ENCODE peak calls at places on chromosomes 5 and 9, in eight cellular contexts. O, J, V, H, I, Y, U and M are unnamed samples.

GRCh38 chr9:114805670-114806551 is at the start of gene TNFSF15:
- DNase-seq in O (peak), J (no peak), V (peak), H (peak), I (no peak), Y (no peak), U (peak), M (no peak)

GRCh38 chr5:29796018-29796417 is 1397.5 kb upstream of the CDH6 start:
- DNase-seq in O (no peak), J (no peak), V (no peak), H (no peak), I (no peak), Y (no peak), U (no peak), M (no peak)

GRCh38 chr5:1511651-1512540 is 11.9 kb downstream of the LPCAT1 start:
- DNase-seq in O (peak), J (peak), V (peak), H (peak), I (peak), Y (no peak), U (peak), M (peak)

GRCh38 chr5:177611446-177612214 is 11.7 kb downstream of the B4GALT7 start:
- DNase-seq in O (no peak), J (no peak), V (no peak), H (no peak), I (no peak), Y (no peak), U (no peak), M (no peak)

GRCh38 chr9:131270171-131271015 is 5.9 kb downstream of the FAM78A start:
- DNase-seq in O (peak), J (peak), V (no peak), H (no peak), I (no peak), Y (no peak), U (peak), M (no peak)

GRCh38 chr9:35643046-35643445 is 7.7 kb downstream of the SIT1 start:
- DNase-seq in O (no peak), J (peak), V (no peak), H (no peak), I (no peak), Y (no peak), U (no peak), M (no peak)

GRCh38 chr9:84278131-84278530 is 62.4 kb downstream of the SLC28A3 start:
- DNase-seq in O (no peak), J (no peak), V (no peak), H (no peak), I (peak), Y (no peak), U (no peak), M (peak)

GRCh38 chr5:135207866-135208265 is 173.8 kb upstream of the PITX1 start:
- DNase-seq in O (no peak), J (peak), V (no peak), H (peak), I (no peak), Y (no peak), U (peak), M (no peak)

GRCh38 chr5:111743521-111743920 is 13.5 kb downstream of the NREP start:
- DNase-seq in O (no peak), J (no peak), V (no peak), H (no peak), I (peak), Y (no peak), U (no peak), M (peak)

GRCh38 chr5:100502684-100503083 is 32.5 kb upstream of the FAM174A start:
- DNase-seq in O (no peak), J (no peak), V (no peak), H (no peak), I (no peak), Y (no peak), U (no peak), M (no peak)

GRCh38 chr9:130768265-130768664 is 66.8 kb upstream of the ABL1 start:
- DNase-seq in O (no peak), J (no peak), V (no peak), H (no peak), I (peak), Y (no peak), U (no peak), M (no peak)

GRCh38 chr9:126756876-126757415 is 47.9 kb upstream of the ZBTB43 start:
- DNase-seq in O (no peak), J (peak), V (no peak), H (no peak), I (no peak), Y (no peak), U (no peak), M (no peak)

GRCh38 chr9:18861599-18862546 is 171.1 kb downstream of the SAXO1 start:
- DNase-seq in O (peak), J (no peak), V (peak), H (no peak), I (peak), Y (no peak), U (no peak), M (peak)

GRCh38 chr5:139579-140442 is 47.8 kb downstream of the PLEKHG4B start:
- DNase-seq in O (no peak), J (peak), V (no peak), H (no peak), I (no peak), Y (no peak), U (no peak), M (no peak)

GRCh38 chr5:132770476-132771159 is 6.4 kb downstream of the SEPTIN8 start:
- DNase-seq in O (peak), J (peak), V (no peak), H (no peak), I (peak), Y (no peak), U (no peak), M (peak)

GRCh38 chr9:93108301-93109041 is 12.5 kb downstream of the CARD19 start:
- DNase-seq in O (peak), J (peak), V (no peak), H (no peak), I (no peak), Y (no peak), U (peak), M (no peak)

GRCh38 chr9:37994639-37995347 is 74.2 kb downstream of the SHB start:
- DNase-seq in O (peak), J (peak), V (peak), H (peak), I (peak), Y (peak), U (peak), M (no peak)
- H3K4me3 ChIP-seq in O (peak), J (no peak), V (peak), H (peak), I (peak), Y (no peak), U (no peak), M (no peak)

GRCh38 chr5:172943906-172944305 is 15.3 kb upstream of the RPL26L1 start:
- DNase-seq in O (no peak), J (no peak), V (no peak), H (no peak), I (no peak), Y (no peak), U (peak), M (no peak)

GRCh38 chr5:172945151-172945550 is 14.1 kb upstream of the RPL26L1 start:
- DNase-seq in O (peak), J (no peak), V (no peak), H (no peak), I (no peak), Y (no peak), U (no peak), M (no peak)

GRCh38 chr5:172943283-172943841 is 15.9 kb upstream of the RPL26L1 start:
- DNase-seq in O (no peak), J (no peak), V (peak), H (no peak), I (peak), Y (no peak), U (peak), M (peak)

GRCh38 chr5:172944741-172945140 is 14.5 kb upstream of the RPL26L1 start:
- DNase-seq in O (no peak), J (no peak), V (no peak), H (no peak), I (no peak), Y (no peak), U (no peak), M (peak)

DNA sequence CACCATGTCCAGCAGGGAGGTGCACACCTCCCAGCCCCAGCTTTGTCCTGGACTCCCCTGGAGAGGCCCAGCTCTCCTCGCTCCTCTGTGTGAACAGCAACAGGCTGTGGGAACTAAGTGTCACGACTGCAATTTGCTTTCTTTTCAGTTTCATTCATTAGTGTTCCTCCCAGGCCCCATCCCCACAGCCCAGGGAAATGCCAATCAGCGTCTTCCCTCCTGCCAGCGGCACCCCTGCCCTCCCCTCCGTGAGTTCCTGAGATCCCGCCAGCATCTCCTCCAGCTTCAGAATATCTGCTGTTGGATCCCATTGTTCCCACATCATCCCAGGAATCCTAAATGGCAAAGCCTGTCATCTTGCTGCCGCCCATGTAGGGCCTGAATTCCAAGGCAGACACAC is 13.1 kb upstream of the RPL26L1 start:
- DNase-seq in O (no peak), J (no peak), V (no peak), H (no peak), I (no peak), Y (no peak), U (peak), M (no peak)
- TF ChIP-seq CTCF in O (no peak), J (no peak), V (no peak), H (no peak), I (no peak), Y (no peak), U (no peak), M (no peak)

GRCh38 chr5:72467421-72467820 is 39.8 kb downstream of the ZNF366 start:
- DNase-seq in O (no peak), J (no peak), V (no peak), H (no peak), I (no peak), Y (no peak), U (no peak), M (no peak)

GRCh38 chr5:72470817-72471216 is 36.4 kb downstream of the ZNF366 start:
- DNase-seq in O (no peak), J (no peak), V (no peak), H (no peak), I (peak), Y (peak), U (no peak), M (peak)

GRCh38 chr5:72465601-72466563 is 41.3 kb downstream of the ZNF366 start:
- DNase-seq in O (no peak), J (no peak), V (peak), H (no peak), I (peak), Y (no peak), U (no peak), M (peak)

GRCh38 chr5:72468606-72469005 is 38.6 kb downstream of the ZNF366 start:
- DNase-seq in O (no peak), J (no peak), V (no peak), H (no peak), I (no peak), Y (no peak), U (no peak), M (peak)

GRCh38 chr5:72467987-72468386 is 39.2 kb downstream of the ZNF366 start:
- DNase-seq in O (no peak), J (no peak), V (peak), H (no peak), I (peak), Y (peak), U (no peak), M (peak)
- H3K4me3 ChIP-seq in O (no peak), J (no peak), V (no peak), H (no peak), I (no peak), Y (no peak), U (no peak), M (no peak)

GRCh38 chr9:133769511-133770075 is 31.4 kb upstream of the SARDH start:
- DNase-seq in O (peak), J (peak), V (no peak), H (peak), I (no peak), Y (no peak), U (peak), M (no peak)

GRCh38 chr9:133768371-133768858 is 30.3 kb upstream of the SARDH start:
- DNase-seq in O (peak), J (peak), V (no peak), H (peak), I (no peak), Y (no peak), U (peak), M (no peak)

GRCh38 chr9:133770076-133770777 is 32.1 kb upstream of the SARDH start:
- DNase-seq in O (peak), J (peak), V (no peak), H (peak), I (no peak), Y (no peak), U (peak), M (no peak)

GRCh38 chr9:133767625-133768024 is 29.5 kb upstream of the SARDH start:
- DNase-seq in O (peak), J (peak), V (no peak), H (peak), I (no peak), Y (no peak), U (no peak), M (no peak)

DNA sequence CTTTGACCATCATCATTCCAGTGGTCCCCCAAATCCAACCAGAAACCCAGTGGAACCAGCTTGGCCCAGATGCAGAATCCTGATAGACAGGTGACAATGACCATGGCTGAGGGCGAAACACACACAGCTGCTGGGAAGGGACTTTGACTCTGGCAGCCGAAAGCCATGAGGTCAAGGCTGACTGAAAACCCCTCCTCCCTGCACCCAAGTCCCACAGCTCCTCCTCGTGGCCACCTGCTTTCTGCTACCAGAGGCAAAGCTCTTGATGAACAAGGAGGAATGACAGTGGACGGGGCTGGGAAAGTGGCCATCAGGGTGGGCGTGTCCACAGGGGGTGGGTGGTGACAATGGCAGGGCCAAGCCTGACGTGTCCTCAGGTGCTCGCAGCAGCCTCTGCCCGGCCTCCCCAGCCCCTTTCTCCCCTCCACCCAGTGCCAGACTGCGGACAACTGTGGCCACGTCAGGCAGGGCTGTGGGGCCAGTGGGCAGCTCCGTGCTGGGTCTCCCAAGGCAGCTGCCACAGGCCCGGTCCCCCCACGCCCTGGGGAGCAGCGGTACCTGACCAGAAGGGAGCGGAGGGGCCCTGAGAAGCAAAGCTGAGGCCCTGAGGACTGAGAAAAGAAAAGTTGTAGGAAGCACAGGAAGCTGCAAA is 30.8 kb upstream of the SARDH start:
- DNase-seq in O (peak), J (peak), V (no peak), H (peak), I (no peak), Y (no peak), U (peak), M (no peak)
- TF ChIP-seq CTCF in O (no peak), J (peak), V (no peak), H (peak), I (no peak), Y (no peak), U (no peak), M (no peak)

GRCh38 chr5:150601774-150602345 is 38.6 kb upstream of the SYNPO start:
- DNase-seq in O (no peak), J (no peak), V (no peak), H (no peak), I (no peak), Y (no peak), U (no peak), M (no peak)

GRCh38 chr5:150603052-150603451 is 37.4 kb upstream of the SYNPO start:
- DNase-seq in O (no peak), J (no peak), V (no peak), H (no peak), I (no peak), Y (no peak), U (no peak), M (no peak)

GRCh38 chr5:150599917-150600511 is 40.4 kb upstream of the SYNPO start:
- DNase-seq in O (peak), J (peak), V (peak), H (no peak), I (peak), Y (peak), U (peak), M (peak)

GRCh38 chr5:150599281-150599680 is 41.2 kb upstream of the SYNPO start:
- DNase-seq in O (no peak), J (no peak), V (no peak), H (no peak), I (no peak), Y (no peak), U (no peak), M (no peak)

GRCh38 chr5:150600951-150601773 is 39.3 kb upstream of the SYNPO start:
- DNase-seq in O (no peak), J (no peak), V (no peak), H (no peak), I (peak), Y (no peak), U (no peak), M (no peak)
- H3K4me3 ChIP-seq in O (peak), J (no peak), V (no peak), H (no peak), I (no peak), Y (peak), U (no peak), M (no peak)

DNA sequence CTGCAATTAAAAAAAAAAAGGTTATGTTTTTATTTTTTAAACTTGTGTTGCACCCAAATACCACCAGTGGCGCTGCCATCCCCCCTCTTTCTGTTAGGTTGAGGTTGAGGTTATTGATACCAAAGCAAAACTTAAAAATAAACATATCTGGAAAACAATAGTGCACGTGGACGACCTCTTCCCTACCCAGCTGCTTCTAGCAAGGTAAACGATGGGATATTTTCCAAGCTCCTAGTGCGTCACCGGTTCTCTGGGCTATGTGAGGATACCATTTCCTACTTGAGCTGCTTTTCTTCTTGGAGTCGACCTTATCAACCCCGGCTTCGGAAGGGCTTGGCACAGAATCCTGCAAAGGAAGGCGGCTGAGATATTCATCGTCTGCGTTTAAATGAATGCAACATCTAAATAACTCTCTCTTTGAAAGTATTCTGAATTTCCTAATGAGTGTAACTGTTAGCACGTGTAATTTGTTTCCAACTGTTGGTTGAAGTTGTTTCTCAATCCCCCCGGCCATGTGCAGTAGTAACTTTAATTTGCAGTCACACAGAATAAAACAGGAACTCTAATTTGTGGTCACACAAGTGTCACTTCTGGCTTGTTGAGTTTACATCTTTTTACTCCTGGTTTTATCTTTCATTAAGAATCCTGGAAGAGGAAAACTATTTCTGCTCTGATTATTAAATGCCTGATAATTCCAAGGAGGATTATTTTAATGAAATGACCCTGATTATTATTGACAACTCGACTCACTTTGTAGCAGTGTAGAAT is 993 bp downstream of the SCAMP1 start:
- DNase-seq in O (peak), J (no peak), V (peak), H (peak), I (peak), Y (peak), U (no peak), M (peak)
- TF ChIP-seq CTCF in O (no peak), J (no peak), V (peak), H (no peak), I (peak), Y (peak), U (peak), M (peak)

GRCh38 chr5:126605525-126605924 is 4.8 kb downstream of the PHAX start:
- DNase-seq in O (no peak), J (no peak), V (no peak), H (no peak), I (no peak), Y (no peak), U (no peak), M (no peak)
- H3K4me3 ChIP-seq in O (no peak), J (no peak), V (no peak), H (no peak), I (no peak), Y (no peak), U (no peak), M (no peak)